ENCODE peak calls at places on chromosomes 5 and 9, in seven cellular contexts. B is AG04450, H is SK-N-SH, P is spleen, Y is right atrium auricular region, L is PC-9, M is hepatocyte. F is an unnamed sample. For H3K9me3, the result is how much of the 10 kb centered on the place peaks cover.

GRCh38 chr5:14062178-14062577 is 81.0 kb upstream of the TRIO start:
- DNase-seq in B (no peak), H (no peak), P (no peak), Y (no peak), L (no peak), M (no peak), F (peak)

GRCh38 chr5:88555658-88556057 is 287.0 kb upstream of the TMEM161B start:
- DNase-seq in B (no peak), H (no peak), P (no peak), Y (no peak), L (no peak), M (no peak), F (peak)

GRCh38 chr5:74040811-74041491 is 415.0 kb downstream of the ARHGEF28 start:
- DNase-seq in B (no peak), H (no peak), P (no peak), Y (no peak), L (peak), M (no peak), F (no peak)

GRCh38 chr9:17453751-17454150 is 125.1 kb upstream of the SH3GL2 start:
- DNase-seq in B (no peak), H (no peak), P (no peak), Y (no peak), L (no peak), M (no peak), F (no peak)

GRCh38 chr9:91131433-91131839 is 230.3 kb downstream of the AUH start:
- DNase-seq in B (peak), H (no peak), P (no peak), Y (no peak), L (peak), M (peak), F (no peak)

GRCh38 chr5:137453476-137454080 is 45.5 kb downstream of the SPOCK1 start:
- DNase-seq in B (peak), H (no peak), P (no peak), Y (no peak), L (no peak), M (peak), F (peak)

GRCh38 chr5:170105643-170106611 is at the start of gene FOXI1:
- DNase-seq in B (no peak), H (peak), P (no peak), Y (peak), L (no peak), M (no peak), F (no peak)

GRCh38 chr9:5832093-5832542 is 799 bp downstream of the ERMP1 start:
- DNase-seq in B (no peak), H (no peak), P (no peak), Y (no peak), L (no peak), M (peak), F (no peak)

GRCh38 chr5:123120197-123120596 is 31.2 kb downstream of the PRDM6 start:
- DNase-seq in B (no peak), H (peak), P (no peak), Y (no peak), L (no peak), M (no peak), F (peak)

GRCh38 chr5:133612021-133612860 is at the start of gene FSTL4:
- DNase-seq in B (no peak), H (peak), P (peak), Y (no peak), L (no peak), M (peak), F (no peak)

GRCh38 chr5:176638437-176638836 is 8.0 kb downstream of the EIF4E1B start:
- DNase-seq in B (no peak), H (no peak), P (no peak), Y (no peak), L (no peak), M (no peak), F (no peak)

GRCh38 chr5:119411291-119411934 is 40.9 kb upstream of the HSD17B4 start:
- DNase-seq in B (no peak), H (no peak), P (no peak), Y (no peak), L (no peak), M (no peak), F (no peak)

GRCh38 chr9:76215066-76215465 is 179.2 kb downstream of the RFK start:
- DNase-seq in B (peak), H (no peak), P (no peak), Y (no peak), L (peak), M (peak), F (peak)

GRCh38 chr9:94586316-94586715 is 7.3 kb downstream of the FBP2 start:
- DNase-seq in B (no peak), H (no peak), P (no peak), Y (no peak), L (no peak), M (no peak), F (no peak)

GRCh38 chr5:38847549-38848341 is 1.9 kb downstream of the OSMR start:
- DNase-seq in B (no peak), H (no peak), P (no peak), Y (no peak), L (no peak), M (no peak), F (no peak)

GRCh38 chr9:77600810-77601209 is 47.3 kb downstream of the GNA14 start:
- DNase-seq in B (no peak), H (no peak), P (no peak), Y (no peak), L (no peak), M (no peak), F (no peak)

GRCh38 chr9:78831726-78832125 is 534.8 kb downstream of the PSAT1 start:
- DNase-seq in B (no peak), H (no peak), P (no peak), Y (no peak), L (no peak), M (no peak), F (no peak)

GRCh38 chr5:143471666-143472411 is 68.4 kb upstream of the NR3C1 start:
- DNase-seq in B (no peak), H (no peak), P (no peak), Y (no peak), L (no peak), M (peak), F (no peak)

GRCh38 chr5:159096555-159097460 is 2.9 kb downstream of the EBF1 start:
- DNase-seq in B (no peak), H (no peak), P (no peak), Y (no peak), L (no peak), M (no peak), F (no peak)

GRCh38 chr9:86413966-86414880 is 60.0 kb upstream of the TUT7 start:
- DNase-seq in B (no peak), H (peak), P (no peak), Y (no peak), L (no peak), M (peak), F (peak)

GRCh38 chr9:124834586-124834985 is 18.7 kb upstream of the WDR38 start:
- DNase-seq in B (no peak), H (peak), P (no peak), Y (no peak), L (peak), M (peak), F (peak)

GRCh38 chr5:147836439-147836838 is 5.0 kb upstream of the SPINK1 start:
- DNase-seq in B (no peak), H (no peak), P (no peak), Y (no peak), L (no peak), M (no peak), F (no peak)

GRCh38 chr9:34809504-34810186 is 99.7 kb upstream of the CCL21 start:
- DNase-seq in B (no peak), H (peak), P (no peak), Y (no peak), L (no peak), M (peak), F (no peak)

GRCh38 chr5:61332891-61333350 is 863 bp downstream of the ZSWIM6 start:
- DNase-seq in B (no peak), H (peak), P (peak), Y (no peak), L (peak), M (peak), F (peak)

GRCh38 chr9:93682155-93682968 is 106.0 kb downstream of the PHF2 start:
- DNase-seq in B (no peak), H (peak), P (peak), Y (peak), L (peak), M (peak), F (peak)

GRCh38 chr5:160285311-160285710 is 27.1 kb downstream of the CCNJL start:
- DNase-seq in B (no peak), H (no peak), P (no peak), Y (no peak), L (no peak), M (no peak), F (no peak)

GRCh38 chr5:160289356-160289651 is 23.1 kb downstream of the CCNJL start:
- DNase-seq in B (no peak), H (no peak), P (no peak), Y (no peak), L (no peak), M (no peak), F (no peak)

GRCh38 chr5:160284271-160284670 is 28.1 kb downstream of the CCNJL start:
- DNase-seq in B (no peak), H (no peak), P (no peak), Y (no peak), L (no peak), M (no peak), F (no peak)

GRCh38 chr5:160287378-160288051 is 24.8 kb downstream of the CCNJL start:
- DNase-seq in B (no peak), H (peak), P (peak), Y (peak), L (peak), M (peak), F (peak)

DNA sequence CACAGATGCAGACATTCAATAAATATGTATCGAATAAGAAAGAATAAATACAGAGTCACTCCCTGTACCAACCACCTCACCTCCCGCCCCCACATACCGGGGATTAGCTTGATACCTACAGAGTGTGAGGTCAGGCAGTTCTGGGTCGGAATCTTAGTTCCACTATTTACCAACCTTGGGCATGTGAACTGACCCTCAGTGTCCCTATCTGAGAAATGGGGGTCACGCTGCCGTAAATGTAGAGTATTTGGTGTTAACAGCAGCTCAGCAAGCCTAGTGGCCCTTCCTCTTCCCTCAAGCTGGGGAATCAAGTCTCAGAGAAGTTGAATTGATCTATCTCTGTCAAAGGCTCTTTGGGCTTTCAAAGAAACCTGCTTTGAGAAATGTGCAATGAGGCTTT is 25.4 kb downstream of the CCNJL start:
- DNase-seq in B (no peak), H (no peak), P (no peak), Y (no peak), L (no peak), M (no peak), F (no peak)
- H3K27ac ChIP-seq in B (no peak), H (peak), P (peak), Y (peak), L (peak), M (peak), F (peak)

DNA sequence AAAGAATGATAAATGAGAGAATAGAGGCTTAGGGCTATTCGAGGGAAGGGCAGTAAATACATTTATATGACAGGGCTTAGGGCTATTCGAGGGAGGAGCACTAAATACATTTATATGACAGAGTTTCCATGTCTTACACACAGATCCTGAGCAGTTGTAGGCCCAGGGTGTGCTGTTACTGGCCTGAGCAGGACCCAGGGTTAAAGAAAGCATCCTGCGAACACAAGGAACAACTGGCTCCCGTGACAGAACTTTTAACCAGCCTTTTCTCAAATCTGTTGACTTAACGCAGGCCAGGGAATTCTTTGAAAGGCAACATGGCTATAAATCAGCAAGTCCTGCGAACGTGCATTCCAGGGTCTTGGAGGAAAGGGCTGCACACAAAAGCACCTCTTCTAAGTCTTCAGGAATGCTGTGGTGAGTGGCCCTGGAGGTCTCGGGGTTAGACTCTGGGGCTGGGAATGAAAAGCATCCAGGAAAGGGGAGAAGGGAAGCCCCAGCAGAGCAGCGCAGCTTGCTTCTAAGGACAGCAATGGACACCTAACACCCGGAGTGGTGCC is 45.2 kb upstream of the ANKRD55 start:
- DNase-seq in B (peak), H (no peak), P (no peak), Y (no peak), L (no peak), M (peak), F (peak)
- H3K9me3 ChIP-seq in B (under half), H (under half), P (under half), Y (under half), L (under half), M (under half), F (under half)

GRCh38 chr5:172584638-172585037 is 56.4 kb upstream of the NEURL1B start:
- DNase-seq in B (no peak), H (no peak), P (no peak), Y (no peak), L (no peak), M (no peak), F (no peak)

GRCh38 chr5:172585114-172585513 is 55.9 kb upstream of the NEURL1B start:
- DNase-seq in B (no peak), H (no peak), P (peak), Y (peak), L (no peak), M (no peak), F (no peak)

GRCh38 chr5:172582940-172583339 is 58.1 kb upstream of the NEURL1B start:
- DNase-seq in B (no peak), H (no peak), P (peak), Y (no peak), L (no peak), M (no peak), F (no peak)

GRCh38 chr5:172586118-172587060 is 54.7 kb upstream of the NEURL1B start:
- DNase-seq in B (no peak), H (no peak), P (peak), Y (no peak), L (no peak), M (peak), F (no peak)

GRCh38 chr5:172583931-172584511 is 57.0 kb upstream of the NEURL1B start:
- DNase-seq in B (no peak), H (no peak), P (peak), Y (peak), L (no peak), M (no peak), F (no peak)
- H3K27ac ChIP-seq in B (no peak), H (no peak), P (no peak), Y (peak), L (no peak), M (no peak), F (no peak)

DNA sequence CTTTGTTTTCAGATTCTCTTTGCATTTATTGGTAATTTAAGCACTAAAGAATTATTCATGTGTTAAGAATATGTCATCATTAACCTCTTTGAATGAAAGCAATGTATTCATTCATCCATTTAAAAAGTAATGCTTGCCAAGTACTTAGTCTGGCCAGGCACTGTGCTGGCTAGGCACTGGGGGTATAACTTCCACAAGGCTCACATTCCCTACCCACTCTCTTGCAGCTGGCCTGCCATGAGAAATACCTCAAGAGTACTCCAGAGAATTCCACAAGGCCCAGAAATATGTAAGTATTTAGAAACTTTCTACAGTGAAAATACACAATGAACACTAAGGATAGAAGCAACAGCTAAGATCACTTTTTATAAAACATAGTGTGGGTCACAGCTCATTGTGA is 25.4 kb downstream of the ZNF300 start:
- DNase-seq in B (no peak), H (no peak), P (no peak), Y (no peak), L (no peak), M (no peak), F (no peak)
- H3K9me3 ChIP-seq in B (under half), H (under half), P (half or more), Y (under half), L (under half), M (under half), F (under half)

GRCh38 chr5:132487095-132487428 is 3.5 kb downstream of the IRF1 start:
- DNase-seq in B (no peak), H (no peak), P (no peak), Y (peak), L (no peak), M (no peak), F (no peak)
- H3K27ac ChIP-seq in B (no peak), H (no peak), P (peak), Y (no peak), L (no peak), M (no peak), F (no peak)

DNA sequence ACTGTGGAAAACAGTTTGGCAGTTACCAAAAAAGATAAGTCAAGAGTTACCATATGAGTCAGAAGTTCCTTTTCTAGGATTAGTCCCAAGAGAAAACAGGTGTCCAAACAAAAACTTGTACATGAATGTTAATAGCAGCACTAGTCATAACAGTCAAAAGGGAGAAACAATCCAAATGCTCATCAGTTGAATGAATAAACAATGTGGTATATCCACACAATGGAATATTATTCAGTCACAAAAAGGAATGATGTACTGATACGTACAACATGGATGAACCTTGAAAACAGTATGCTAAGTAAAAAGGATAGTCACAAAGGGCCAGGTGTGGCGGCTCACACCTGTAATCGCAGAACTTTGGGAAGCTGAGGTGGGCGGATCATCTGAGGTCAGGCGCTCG is 7.9 kb downstream of the ZNF510 start:
- DNase-seq in B (no peak), H (no peak), P (no peak), Y (no peak), L (no peak), M (no peak), F (no peak)
- H3K9me3 ChIP-seq in B (under half), H (under half), P (half or more), Y (under half), L (half or more), M (half or more), F (under half)